ENCODE peak calls at places on chromosome 3, in four cellular contexts. One of them, this sample, is unnamed.
A peak's percentile ranks its signal among the peaks of the same experiment; 100 is the strongest.

GRCh38 chr3:96347289-96347688 is 467.1 kb upstream of the EPHA6 start:
- DNase-seq in neural progenitor cell: no peak
- DNase-seq in sciatic nerve: no peak
- DNase-seq in naive thymus-derived CD4-positive, alpha-beta T cell: no peak
- DNase-seq in this sample: no peak

GRCh38 chr3:63824309-63824708 is 5.2 kb downstream of the C3orf49 start:
- DNase-seq in naive thymus-derived CD4-positive, alpha-beta T cell: no peak
- DNase-seq in sciatic nerve: no peak
- DNase-seq in neural progenitor cell: no peak
- DNase-seq in this sample: no peak

GRCh38 chr3:71512544-71512943 is 71.0 kb downstream of the FOXP1 start:
- DNase-seq in sciatic nerve: no peak
- DNase-seq in neural progenitor cell: no peak
- DNase-seq in naive thymus-derived CD4-positive, alpha-beta T cell: no peak
- DNase-seq in this sample: no peak

GRCh38 chr3:177538064-177538742 is 340.9 kb upstream of the TBL1XR1 start:
- DNase-seq in naive thymus-derived CD4-positive, alpha-beta T cell: no peak
- DNase-seq in sciatic nerve: peak; percentile 71
- DNase-seq in neural progenitor cell: no peak
- DNase-seq in this sample: peak; percentile 25

GRCh38 chr3:126295407-126295939 is 61.7 kb downstream of the KLF15 start:
- DNase-seq in sciatic nerve: no peak
- DNase-seq in naive thymus-derived CD4-positive, alpha-beta T cell: no peak
- DNase-seq in neural progenitor cell: no peak
- DNase-seq in this sample: no peak

GRCh38 chr3:72290859-72291641 is 506.1 kb upstream of the PROK2 start:
- DNase-seq in neural progenitor cell: no peak
- DNase-seq in sciatic nerve: no peak
- DNase-seq in naive thymus-derived CD4-positive, alpha-beta T cell: no peak
- DNase-seq in this sample: no peak

GRCh38 chr3:49500408-49501257 is 30.6 kb downstream of the DAG1 start:
- DNase-seq in naive thymus-derived CD4-positive, alpha-beta T cell: no peak
- DNase-seq in neural progenitor cell: no peak
- DNase-seq in sciatic nerve: no peak
- DNase-seq in this sample: no peak

GRCh38 chr3:12177131-12177530 is 18.4 kb upstream of the TIMP4 start:
- DNase-seq in naive thymus-derived CD4-positive, alpha-beta T cell: no peak
- DNase-seq in sciatic nerve: no peak
- DNase-seq in neural progenitor cell: no peak
- DNase-seq in this sample: no peak

GRCh38 chr3:120280026-120280425 is 5.0 kb downstream of the GPR156 start:
- DNase-seq in sciatic nerve: no peak
- DNase-seq in neural progenitor cell: no peak
- DNase-seq in naive thymus-derived CD4-positive, alpha-beta T cell: no peak
- DNase-seq in this sample: no peak

GRCh38 chr3:46512191-46512590 is 14.4 kb downstream of the RTP3 start:
- DNase-seq in neural progenitor cell: no peak
- DNase-seq in sciatic nerve: no peak
- DNase-seq in naive thymus-derived CD4-positive, alpha-beta T cell: no peak
- DNase-seq in this sample: no peak

This sample was measured in caudate nucleus.